ENCODE peak calls at places on chromosomes 11 and 22, in six cellular contexts. U, D, C, M, Y and H are unnamed samples.

GRCh38 chr11:279966-280761 is 2.0 kb downstream of the NLRP6 start:
- DNase-seq in U (peak), M (no peak), Y (peak), D (no peak), C (no peak), H (no peak)

GRCh38 chr11:127919206-127920000 is 668.0 kb downstream of the ETS1 start:
- DNase-seq in C (no peak), Y (no peak), D (peak), U (no peak), M (no peak), H (no peak)

GRCh38 chr22:27493797-27494196 is 307.8 kb downstream of the MN1 start:
- DNase-seq in U (no peak), Y (no peak), D (no peak), C (no peak), M (no peak), H (no peak)

GRCh38 chr11:120554771-120555432 is 43.4 kb downstream of the GRIK4 start:
- DNase-seq in D (peak), M (no peak), U (no peak), Y (no peak), C (peak), H (no peak)

GRCh38 chr11:2991477-2992233 is 474 bp downstream of the NAP1L4 start:
- DNase-seq in M (no peak), C (peak), D (peak), Y (no peak), U (no peak), H (no peak)

GRCh38 chr22:48751539-48752437 is 1075.9 kb downstream of the BRD1 start:
- DNase-seq in U (no peak), Y (no peak), M (no peak), C (no peak), D (no peak), H (no peak)

GRCh38 chr11:46238967-46239800 is 38.3 kb upstream of the CREB3L1 start:
- DNase-seq in C (peak), Y (peak), U (peak), M (peak), D (peak), H (peak)

GRCh38 chr11:19076744-19077589 is 16.4 kb upstream of the MRGPRX2 start:
- DNase-seq in D (peak), M (peak), C (peak), U (peak), Y (peak), H (peak)

GRCh38 chr11:114683007-114683406 is 4.7 kb downstream of the NXPE2 start:
- DNase-seq in U (no peak), Y (no peak), D (no peak), M (no peak), C (no peak), H (no peak)

GRCh38 chr11:15275141-15275540 is 160.4 kb downstream of the INSC start:
- DNase-seq in C (no peak), Y (no peak), U (no peak), D (no peak), M (no peak), H (no peak)

GRCh38 chr11:115980747-115981475 is 476.7 kb upstream of the CADM1 start:
- DNase-seq in U (no peak), C (no peak), D (no peak), Y (no peak), M (no peak), H (no peak)

GRCh38 chr11:26726960-26727359 is 5.1 kb upstream of the SLC5A12 start:
- DNase-seq in U (no peak), M (no peak), Y (no peak), D (no peak), C (no peak), H (no peak)

GRCh38 chr11:72793081-72793451 is 781 bp downstream of the STARD10 start:
- DNase-seq in M (no peak), Y (no peak), C (no peak), D (no peak), U (no peak), H (no peak)

GRCh38 chr11:109772846-109773400 is 320.3 kb upstream of the ZC3H12C start:
- DNase-seq in Y (no peak), U (no peak), M (no peak), D (no peak), C (no peak), H (no peak)

GRCh38 chr11:59669611-59670009 is 773 bp upstream of the PATL1 start:
- DNase-seq in U (no peak), C (no peak), D (peak), Y (peak), M (peak), H (no peak)

GRCh38 chr11:11265994-11266606 is 87.0 kb downstream of the CSNK2A3 start:
- DNase-seq in M (peak), Y (peak), U (peak), C (peak), D (no peak), H (peak)

GRCh38 chr22:32308191-32308590 is 49.5 kb upstream of the RFPL3 start:
- DNase-seq in D (no peak), Y (no peak), M (no peak), U (no peak), C (no peak), H (no peak)

GRCh38 chr11:1770061-1770460 is 6.3 kb upstream of the CTSD start:
- DNase-seq in Y (peak), M (no peak), D (no peak), U (no peak), C (no peak), H (no peak)

DNA sequence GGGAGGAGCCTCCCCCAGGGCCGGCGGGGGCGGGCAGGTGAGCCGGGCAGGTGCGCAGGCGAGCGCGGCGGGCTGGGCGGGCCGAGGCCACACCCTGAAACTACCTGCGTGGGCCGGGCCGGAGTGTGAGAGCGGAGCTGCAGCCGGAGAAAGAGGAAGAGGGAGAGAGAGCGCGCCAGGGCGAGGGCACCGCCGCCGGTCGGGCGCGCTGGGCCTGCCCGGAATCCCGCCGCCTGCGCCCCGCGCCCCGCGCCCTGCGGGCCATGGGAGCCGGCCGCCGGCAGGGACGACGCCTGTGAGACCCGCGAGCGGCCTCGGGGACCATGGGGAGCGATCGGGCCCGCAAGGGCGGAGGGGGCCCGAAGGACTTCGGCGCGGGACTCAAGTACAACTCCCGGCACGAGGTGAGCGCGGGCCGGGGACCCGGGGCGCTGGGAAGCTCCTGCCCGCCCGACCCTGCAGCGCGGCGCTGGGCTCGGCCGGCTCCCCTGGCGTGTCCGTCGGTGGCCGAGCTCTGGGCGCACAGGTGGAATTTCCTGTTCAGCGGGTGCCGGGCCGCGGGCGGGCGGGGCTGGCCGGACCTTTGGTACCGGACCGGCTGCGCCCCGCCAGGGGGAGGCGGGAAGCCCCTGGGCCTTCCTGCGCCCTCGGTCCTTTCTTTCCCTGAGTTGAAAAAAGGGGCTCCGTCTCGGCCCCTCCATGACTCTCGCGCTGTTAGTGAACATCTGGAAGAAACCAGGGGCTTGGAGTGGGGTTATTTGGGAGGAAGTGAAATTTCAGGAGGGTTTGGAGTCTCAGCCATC is at the start of gene ST14:
- DNase-seq in U (no peak), M (no peak), D (no peak), Y (peak), C (no peak), H (no peak)
- H3K4me3 ChIP-seq in U (no peak), M (peak), D (peak), Y (peak), C (no peak), H (peak)

GRCh38 chr22:43889366-43890253 is 2.2 kb downstream of the PNPLA5 start:
- DNase-seq in U (no peak), Y (no peak), M (no peak), D (peak), C (no peak), H (no peak)

GRCh38 chr22:43892183-43892894 is 526 bp upstream of the PNPLA5 start:
- DNase-seq in C (no peak), M (no peak), D (no peak), Y (no peak), U (no peak), H (no peak)

GRCh38 chr22:43888740-43889139 is 3.1 kb downstream of the PNPLA5 start:
- DNase-seq in C (no peak), D (no peak), M (no peak), Y (no peak), U (no peak), H (no peak)

GRCh38 chr22:43891360-43892182 is at the start of gene PNPLA5:
- DNase-seq in D (no peak), M (no peak), C (no peak), Y (no peak), U (no peak), H (no peak)

GRCh38 chr22:43890901-43891331 is 897 bp downstream of the PNPLA5 start:
- DNase-seq in C (no peak), M (no peak), D (no peak), U (no peak), Y (no peak), H (no peak)
- H3K4me3 ChIP-seq in C (no peak), M (no peak), D (peak), U (no peak), Y (no peak), H (no peak)

DNA sequence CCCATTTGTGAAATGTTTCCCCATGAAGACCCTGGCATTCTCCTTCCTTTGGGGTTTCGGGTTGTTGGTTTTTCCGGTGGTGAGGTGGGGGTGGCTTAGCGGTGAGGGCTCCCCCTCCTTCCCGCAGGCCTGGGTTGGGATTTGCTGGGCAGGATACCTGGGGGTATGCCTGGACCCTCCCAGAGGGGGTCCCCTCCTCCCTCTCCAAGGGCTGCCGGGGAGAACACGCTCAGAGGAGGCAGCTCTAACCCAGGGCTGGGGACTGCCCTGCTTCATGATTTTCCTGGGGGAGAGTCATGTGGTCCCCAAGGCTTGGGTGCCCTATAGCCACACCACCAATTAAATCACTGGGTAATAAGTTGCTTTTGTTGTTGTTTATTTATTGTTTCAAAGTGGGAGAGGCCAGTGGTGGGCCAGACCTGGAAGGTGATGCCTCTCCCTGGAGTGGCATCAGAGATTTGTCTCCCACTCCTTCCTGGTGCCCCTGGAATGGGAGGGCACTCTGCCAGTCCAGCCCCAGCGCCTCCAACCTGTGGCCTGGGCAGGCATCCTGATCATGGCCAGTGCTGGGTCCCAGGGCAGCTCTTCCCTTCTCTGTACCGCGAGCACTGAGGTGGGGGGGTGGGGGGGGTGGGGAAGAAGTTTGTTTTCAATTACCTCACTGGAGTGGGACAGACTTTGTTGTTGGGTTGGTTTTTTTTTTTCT is 1.3 kb upstream of the CLCF1 start:
- DNase-seq in D (no peak), Y (no peak), M (no peak), U (no peak), C (no peak), H (no peak)
- H3K4me3 ChIP-seq in D (peak), Y (no peak), M (peak), U (peak), C (no peak), H (no peak)

DNA sequence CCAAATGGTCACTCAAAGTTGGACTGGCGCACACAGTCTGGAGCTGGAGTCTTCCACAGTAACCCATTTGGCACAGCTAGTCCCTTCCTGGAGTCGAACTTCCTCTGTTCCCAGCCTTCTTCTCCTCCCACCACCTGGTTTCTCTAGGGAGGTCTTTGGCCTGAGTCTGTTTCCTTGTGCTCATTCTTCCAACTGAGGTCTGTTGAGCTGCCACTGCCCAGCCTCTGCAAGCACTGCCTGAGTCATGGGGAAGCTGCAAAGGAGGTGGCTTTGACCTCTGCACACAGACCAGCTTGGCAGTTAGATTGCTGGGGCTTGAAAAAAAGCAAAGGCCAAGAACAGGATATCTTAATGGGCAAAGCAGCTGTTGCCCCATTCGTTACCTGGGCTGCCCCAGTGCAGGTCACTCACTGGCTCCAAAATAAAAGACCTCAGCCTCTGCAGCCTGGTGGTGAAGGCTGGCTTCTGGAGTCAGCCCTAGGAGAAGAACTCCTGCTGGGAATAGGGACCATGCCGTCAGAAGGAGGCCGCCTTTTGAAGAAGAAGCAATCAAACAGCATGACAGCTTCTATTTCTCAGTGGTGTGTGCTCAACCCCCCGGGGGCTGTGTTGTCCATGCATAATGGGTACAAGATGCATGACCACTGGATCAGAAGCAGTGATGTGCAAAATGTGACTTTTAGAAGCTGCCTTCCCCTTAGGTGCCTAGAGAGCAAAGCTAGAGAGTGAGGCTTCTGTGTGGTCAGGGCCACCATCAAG is 3.0 kb downstream of the ADAMTS15 start:
- DNase-seq in Y (no peak), D (peak), U (no peak), M (no peak), C (no peak), H (no peak)
- H3K4me3 ChIP-seq in Y (no peak), D (peak), U (no peak), M (peak), C (no peak), H (no peak)

DNA sequence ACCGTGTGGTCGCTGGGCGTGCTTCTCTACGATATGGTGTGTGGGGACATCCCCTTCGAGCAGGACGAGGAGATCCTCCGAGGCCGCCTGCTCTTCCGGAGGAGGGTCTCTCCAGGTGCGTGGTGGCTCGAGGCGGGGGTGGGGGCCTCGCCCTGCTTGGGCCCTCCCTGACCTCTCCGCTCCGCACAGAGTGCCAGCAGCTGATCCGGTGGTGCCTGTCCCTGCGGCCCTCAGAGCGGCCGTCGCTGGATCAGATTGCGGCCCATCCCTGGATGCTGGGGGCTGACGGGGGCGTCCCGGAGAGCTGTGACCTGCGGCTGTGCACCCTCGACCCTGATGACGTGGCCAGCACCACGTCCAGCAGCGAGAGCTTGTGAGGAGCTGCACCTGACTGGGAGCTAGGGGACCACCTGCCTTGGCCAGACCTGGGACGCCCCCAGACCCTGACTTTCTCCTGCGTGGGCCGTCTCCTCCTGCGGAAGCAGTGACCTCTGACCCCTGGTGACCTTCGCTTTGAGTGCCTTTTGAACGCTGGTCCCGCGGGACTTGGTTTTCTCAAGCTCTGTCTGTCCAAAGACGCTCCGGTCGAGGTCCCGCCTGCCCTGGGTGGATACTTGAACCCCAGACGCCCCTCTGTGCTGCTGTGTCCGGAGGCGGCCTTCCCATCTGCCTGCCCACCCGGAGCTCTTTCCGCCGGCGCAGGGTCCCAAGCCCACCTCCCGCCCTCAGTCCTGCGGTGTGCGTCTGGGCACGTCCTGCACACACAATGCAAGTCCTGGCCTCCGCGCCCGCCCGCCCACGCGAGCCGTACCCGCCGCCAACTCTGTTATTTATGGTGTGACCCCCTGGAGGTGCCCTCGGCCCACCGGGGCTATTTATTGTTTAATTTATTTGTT is 2.4 kb downstream of the PIM3 start:
- DNase-seq in C (no peak), D (no peak), M (peak), Y (peak), U (no peak), H (peak)
- H3K4me3 ChIP-seq in C (peak), D (peak), M (peak), Y (peak), U (peak), H (peak)

GRCh38 chr11:112255075-112255739 is 5.5 kb downstream of the PLET1 start:
- DNase-seq in U (no peak), Y (no peak), C (no peak), D (peak), M (peak), H (no peak)
- H3K4me3 ChIP-seq in U (no peak), Y (no peak), C (no peak), D (peak), M (no peak), H (no peak)

DNA sequence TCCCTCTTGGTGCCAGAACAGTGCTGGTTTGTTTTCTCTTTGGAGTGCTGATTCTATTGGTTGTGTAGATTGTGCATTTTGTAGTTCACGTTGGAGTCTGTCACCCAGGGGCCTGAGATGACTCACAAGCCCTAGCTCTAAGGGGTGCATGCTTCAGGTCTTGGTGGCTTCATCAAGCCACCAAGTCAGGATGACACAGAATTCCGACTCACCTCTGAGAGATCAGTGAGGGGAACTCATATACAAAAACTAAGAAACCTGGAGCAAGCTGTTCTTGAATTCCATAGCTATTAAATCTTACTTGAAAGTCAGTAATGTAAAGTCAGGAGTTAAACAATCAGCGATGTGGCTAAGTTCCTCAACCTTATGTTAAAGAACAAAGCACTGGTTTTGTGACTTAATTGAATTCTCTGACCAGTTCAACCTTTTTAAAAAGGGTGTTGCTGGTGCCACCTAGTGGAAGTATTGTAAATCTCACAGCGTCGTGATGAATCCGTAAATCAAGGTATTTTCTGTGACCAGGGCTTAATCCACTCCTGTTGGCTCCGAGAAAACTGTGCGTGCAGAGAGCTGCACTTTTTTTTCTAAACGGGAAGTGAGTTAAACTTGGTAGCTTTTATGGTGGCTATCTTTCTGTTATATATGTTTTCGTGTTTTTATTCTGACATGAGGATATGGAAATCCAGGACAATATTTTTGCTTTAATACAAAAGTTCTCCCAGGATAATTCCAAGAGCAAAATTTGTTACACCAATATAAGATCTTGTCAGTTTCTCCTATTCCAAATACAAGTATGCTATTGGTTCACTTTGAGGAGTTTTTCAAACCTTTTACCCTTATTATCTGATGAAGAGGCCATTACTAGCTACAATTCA is 14.6 kb downstream of the MMP13 start:
- DNase-seq in U (peak), D (peak), Y (peak), M (no peak), C (peak), H (no peak)
- H3K4me3 ChIP-seq in U (no peak), D (no peak), Y (no peak), M (no peak), C (no peak), H (no peak)

DNA sequence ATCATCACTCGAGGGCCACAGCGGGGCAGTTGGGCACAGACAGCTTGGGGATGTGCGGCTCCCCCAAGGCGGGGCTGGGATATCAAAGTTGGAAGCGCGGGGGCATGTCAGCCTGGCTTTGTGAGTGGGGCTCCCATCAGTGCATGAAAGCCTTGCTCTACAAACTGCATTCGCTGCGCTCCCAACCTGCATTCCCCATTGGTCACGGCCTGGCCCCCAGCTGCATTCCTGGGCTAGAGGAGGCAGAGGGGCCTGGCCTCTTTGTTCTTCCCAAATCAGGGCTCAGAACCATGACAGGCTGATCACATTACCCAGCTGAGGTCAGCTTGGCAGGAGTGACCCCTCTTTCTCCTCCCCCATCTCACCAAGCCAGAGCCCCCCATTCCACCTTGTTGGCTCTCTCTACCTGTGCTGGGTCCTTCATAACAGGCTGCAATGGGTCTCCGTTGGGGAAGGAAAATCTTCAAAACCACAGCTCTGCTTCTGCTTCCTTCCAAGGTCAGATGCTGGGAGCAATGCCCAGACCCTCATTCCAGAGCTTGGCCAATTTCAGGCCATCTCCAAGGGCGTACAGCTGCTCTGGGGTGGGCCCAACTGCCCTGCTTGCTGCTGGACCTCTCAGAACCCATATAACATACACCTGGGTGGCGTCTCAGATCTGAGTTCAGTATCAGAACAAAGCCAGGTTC is 38.7 kb upstream of the CDON start:
- DNase-seq in D (no peak), U (no peak), Y (no peak), C (no peak), M (no peak), H (no peak)
- H3K4me3 ChIP-seq in D (no peak), U (no peak), Y (no peak), C (no peak), M (no peak), H (no peak)